ENCODE peak calls at places on chromosome 18, in six cellular contexts. A is CD8-positive, alpha-beta memory T cell; X is tibial artery; I is vagina; N is CD4-positive, alpha-beta memory T cell; J is neuronal stem cell. E is an unnamed sample.

GRCh38 chr18:5895300-5895885 is at the start of gene TMEM200C:
- DNase-seq in A (no peak), X (no peak), I (no peak), N (no peak), J (peak; percentile 75), E (no peak)

GRCh38 chr18:36942264-36942663 is 113.3 kb downstream of the KIAA1328 start:
- DNase-seq in A (no peak), X (no peak), I (no peak), N (peak; percentile 6), J (peak; percentile 20), E (peak; percentile 45)

GRCh38 chr18:31269508-31270074 is 48.4 kb upstream of the DSG1 start:
- DNase-seq in A (no peak), X (no peak), I (no peak), N (no peak), J (no peak), E (no peak)

GRCh38 chr18:28181616-28182015 is 4.7 kb upstream of the CDH2 start:
- DNase-seq in A (no peak), X (no peak), I (no peak), N (no peak), J (no peak), E (no peak)

GRCh38 chr18:63410792-63411191 is 11.5 kb downstream of the VPS4B start:
- DNase-seq in A (no peak), X (no peak), I (no peak), N (no peak), J (no peak), E (no peak)

GRCh38 chr18:76657911-76658475 is 163.0 kb upstream of the ZNF516 start:
- DNase-seq in A (no peak), X (no peak), I (no peak), N (no peak), J (no peak), E (no peak)

GRCh38 chr18:70289351-70290330 is 796 bp downstream of the SOCS6 start:
- DNase-seq in A (no peak), X (no peak), I (no peak), N (no peak), J (peak; percentile 36), E (no peak)

GRCh38 chr18:8480506-8481328 is 128.5 kb upstream of the RAB12 start:
- DNase-seq in A (no peak), X (no peak), I (no peak), N (no peak), J (peak; percentile 20), E (no peak)

DNA sequence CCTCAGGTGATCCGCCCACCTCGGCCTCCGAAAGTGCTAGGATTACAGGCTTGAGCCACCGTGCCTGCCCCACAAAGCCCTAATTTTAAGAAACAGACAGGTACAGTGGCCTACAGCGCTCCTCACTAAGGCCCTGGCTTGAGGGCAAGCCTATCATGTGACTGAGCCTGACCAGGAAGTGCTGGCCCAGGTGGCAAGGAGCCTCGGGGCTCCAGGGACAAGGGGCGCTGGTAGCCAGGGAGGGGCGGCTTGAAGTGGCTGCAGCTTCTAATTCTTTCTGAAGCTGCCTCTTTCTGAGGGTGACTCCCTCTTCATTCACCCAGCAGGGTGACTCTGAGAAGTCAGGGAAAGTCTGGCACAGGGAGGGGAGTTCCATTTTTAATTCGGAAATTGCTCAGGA is 115.8 kb downstream of the FAM210A start:
- DNase-seq in A (no peak), X (no peak), I (peak; percentile 86), N (no peak), J (no peak), E (no peak)
- H3K4me3 ChIP-seq in A (no peak overlapping the region), X (peak overlapping the region; percentile 52), I (peak overlapping the region; percentile 37), N (no peak overlapping the region), J (no peak overlapping the region), E (no peak overlapping the region)

GRCh38 chr18:22176282-22176621 is 6.9 kb downstream of the GATA6 start:
- DNase-seq in A (no peak), X (no peak), I (no peak), N (no peak), J (no peak), E (no peak)

GRCh38 chr18:22175326-22175725 is 5.9 kb downstream of the GATA6 start:
- DNase-seq in A (no peak), X (no peak), I (no peak), N (no peak), J (no peak), E (no peak)

GRCh38 chr18:22173928-22174301 is 4.5 kb downstream of the GATA6 start:
- DNase-seq in A (no peak), X (no peak), I (no peak), N (no peak), J (no peak), E (no peak)

GRCh38 chr18:22173221-22173927 is 4.0 kb downstream of the GATA6 start:
- DNase-seq in A (no peak), X (no peak), I (no peak), N (no peak), J (no peak), E (no peak)

DNA sequence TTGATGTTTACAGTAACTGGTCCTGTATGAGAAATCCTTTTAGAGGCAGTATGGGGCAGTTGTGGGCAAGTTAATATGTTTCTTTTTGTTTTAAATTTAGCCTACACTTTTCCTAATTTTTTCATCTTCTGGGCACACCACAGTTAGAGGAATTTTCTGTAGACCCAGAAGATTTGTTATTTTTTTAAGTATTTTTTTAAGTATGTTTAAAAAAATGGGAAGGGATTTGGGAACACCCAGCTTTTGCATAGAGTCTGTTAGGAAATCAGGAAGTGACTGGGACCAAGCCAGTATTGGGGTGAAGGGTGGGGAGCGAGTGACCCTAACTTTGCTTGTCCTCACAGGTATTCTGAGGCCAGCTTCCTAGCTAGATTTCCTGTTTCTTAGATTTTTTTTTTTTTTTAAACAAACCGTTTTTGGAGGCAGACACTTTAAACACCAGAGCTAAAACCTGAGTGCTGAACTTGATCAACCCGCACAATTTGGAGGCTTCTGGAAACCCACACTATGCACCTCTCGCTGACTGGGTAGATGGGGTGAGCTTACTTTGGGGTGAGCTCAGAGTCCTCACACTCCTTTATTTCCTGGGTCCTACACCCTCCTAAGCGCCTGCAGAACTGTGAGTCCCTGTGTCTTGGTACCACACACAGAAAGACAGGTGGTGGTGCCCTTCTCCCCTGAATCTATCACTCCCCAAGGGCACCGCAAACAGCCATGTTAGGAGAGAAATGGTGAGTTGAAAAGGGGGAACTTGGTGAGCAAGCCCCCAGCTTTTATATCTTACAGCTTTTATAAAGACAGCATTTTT is 5.2 kb downstream of the GATA6 start:
- DNase-seq in A (no peak), X (no peak), I (no peak), N (no peak), J (no peak), E (no peak)
- H3K27me3 ChIP-seq in A (peaks cover 43% of the 10 kb centered on the region), X (no peaks in the 10 kb centered on the region), I (no peaks in the 10 kb centered on the region), N (peaks cover 22% of the 10 kb centered on the region), J (peaks cover 100% of the 10 kb centered on the region), E (peaks cover 26% of the 10 kb centered on the region)

GRCh38 chr18:51664236-51664635 is 466.8 kb upstream of the MEX3C start:
- DNase-seq in A (no peak), X (no peak), I (no peak), N (no peak), J (no peak), E (no peak)

GRCh38 chr18:51668632-51669031 is 471.2 kb upstream of the MEX3C start:
- DNase-seq in A (no peak), X (no peak), I (no peak), N (no peak), J (no peak), E (no peak)

GRCh38 chr18:51668101-51668500 is 470.6 kb upstream of the MEX3C start:
- DNase-seq in A (no peak), X (no peak), I (no peak), N (peak; percentile 5), J (peak; percentile 63), E (peak; percentile 46)

DNA sequence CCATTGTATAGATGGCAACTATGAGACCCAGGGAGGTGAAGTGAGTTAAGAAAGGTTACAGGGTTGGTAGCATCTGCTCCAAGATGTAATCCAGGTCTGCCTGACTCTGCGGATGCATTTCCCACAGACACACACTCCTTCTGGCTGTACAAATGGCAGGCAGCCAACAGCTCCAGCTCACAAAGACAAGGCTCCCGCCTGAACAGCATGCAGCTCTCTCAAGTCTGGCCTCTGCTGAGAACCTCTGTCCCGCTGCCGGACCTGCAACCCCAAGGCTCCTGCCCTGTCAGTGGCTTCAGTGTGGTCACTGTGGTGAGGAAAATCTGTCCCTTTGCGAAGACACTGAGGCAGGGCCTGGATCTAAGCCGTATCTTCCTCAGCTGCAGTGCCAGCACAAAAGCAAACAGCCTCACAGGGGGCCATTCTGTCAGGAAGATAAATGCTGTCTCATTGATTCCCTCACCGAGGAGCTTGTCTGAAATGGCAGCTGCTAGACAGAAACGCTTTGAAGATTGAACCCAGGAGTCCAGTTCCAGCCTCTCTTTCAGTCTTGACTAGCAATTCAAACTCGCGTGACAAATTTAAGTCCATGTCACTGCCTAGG is 469.3 kb upstream of the MEX3C start:
- DNase-seq in A (no peak), X (no peak), I (no peak), N (no peak), J (no peak), E (no peak)
- H3K4me3 ChIP-seq in A (no peak overlapping the region), X (no peak overlapping the region), I (no peak overlapping the region), N (no peak overlapping the region), J (peak overlapping the region; percentile 33), E (no peak overlapping the region)

DNA sequence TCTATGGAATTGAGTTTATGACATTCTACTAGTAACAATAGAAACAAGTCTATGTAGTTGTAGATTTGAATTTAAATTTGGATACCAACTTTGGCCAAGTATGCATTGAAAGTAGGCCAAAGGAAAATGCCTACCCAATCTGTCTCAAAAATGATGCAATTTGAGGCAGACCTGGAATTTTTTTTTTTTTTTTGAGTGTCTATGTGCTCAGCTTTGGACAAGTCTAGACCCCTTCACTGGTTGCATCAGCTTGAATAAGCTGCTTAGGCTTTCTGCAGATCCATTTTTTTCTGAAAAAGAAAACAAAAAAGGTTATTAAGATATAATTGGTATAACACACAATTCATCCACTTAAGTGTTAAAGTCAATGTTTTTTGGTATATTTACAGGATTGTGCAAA is 185.0 kb upstream of the CCDC68 start:
- DNase-seq in A (no peak), X (no peak), I (no peak), N (no peak), J (no peak), E (no peak)
- H3K27me3 ChIP-seq in A (no peaks in the 10 kb centered on the region), X (no peaks in the 10 kb centered on the region), I (no peaks in the 10 kb centered on the region), N (no peaks in the 10 kb centered on the region), J (no peaks in the 10 kb centered on the region), E (no peaks in the 10 kb centered on the region)

GRCh38 chr18:3596324-3597158 is 146.6 kb downstream of the TGIF1 start:
- DNase-seq in A (peak; percentile 30), X (no peak), I (no peak), N (peak; percentile 37), J (no peak), E (peak; percentile 42)
- H3K4me3 ChIP-seq in A (peak overlapping the region; percentile 74), X (peak overlapping the region; percentile 57), I (peak overlapping the region; percentile 53), N (peak overlapping the region; percentile 72), J (no peak overlapping the region), E (peak overlapping the region; percentile 94)

E was measured in CD4-positive, CD25-positive, alpha-beta regulatory T cell.